ENCODE peak calls at places on chromosomes 7 and 10, in eight cellular contexts. N is stomach, S is uterus, Z is MG63, Y is A549, D is neural progenitor cell, I is thoracic aorta, G is hepatocyte. O is an unnamed sample.
A peak's percentile ranks its signal among the peaks of the same experiment; 100 is the strongest.

GRCh38 chr7:27921081-27921836 is 181.3 kb downstream of the TAX1BP1 start:
- DNase-seq in N (no peak), S (no peak), Z (peak; percentile 43), Y (peak; percentile 49), D (peak; percentile 80), I (no peak), G (peak; percentile 84), O (no peak)

GRCh38 chr10:76432274-76433012 is 1001.0 kb downstream of the LRMDA start:
- DNase-seq in N (no peak), S (peak; percentile 57), Z (peak; percentile 83), Y (no peak), D (no peak), I (peak; percentile 43), G (no peak), O (peak; percentile 83)

GRCh38 chr7:16609842-16610450 is 35.6 kb downstream of the ANKMY2 start:
- DNase-seq in N (no peak), S (no peak), Z (no peak), Y (no peak), D (no peak), I (no peak), G (peak; percentile 34), O (no peak)

GRCh38 chr10:96044686-96045085 is 1.3 kb downstream of the CCNJ start:
- DNase-seq in N (no peak), S (no peak), Z (no peak), Y (no peak), D (peak; percentile 31), I (no peak), G (peak; percentile 19), O (no peak)

GRCh38 chr7:140559410-140559809 is 80.1 kb upstream of the MKRN1 start:
- DNase-seq in N (no peak), S (no peak), Z (no peak), Y (no peak), D (no peak), I (no peak), G (no peak), O (no peak)

GRCh38 chr7:72391821-72392377 is 20.2 kb downstream of the CALN1 start:
- DNase-seq in N (no peak), S (no peak), Z (no peak), Y (no peak), D (no peak), I (no peak), G (no peak), O (no peak)

GRCh38 chr7:66779669-66780408 is 39.3 kb downstream of the RABGEF1 start:
- DNase-seq in N (no peak), S (no peak), Z (no peak), Y (no peak), D (no peak), I (no peak), G (no peak), O (no peak)

GRCh38 chr10:31129261-31129660 is 97.6 kb upstream of the ZNF438 start:
- DNase-seq in N (no peak), S (peak; percentile 82), Z (peak; percentile 70), Y (no peak), D (peak; percentile 27), I (peak; percentile 34), G (peak; percentile 45), O (peak; percentile 72)

GRCh38 chr7:149723795-149724495 is 49.4 kb downstream of the ZNF467 start:
- DNase-seq in N (no peak), S (no peak), Z (no peak), Y (no peak), D (no peak), I (no peak), G (no peak), O (no peak)

GRCh38 chr7:128874140-128875031 is 11.7 kb downstream of the ATP6V1F start:
- DNase-seq in N (no peak), S (no peak), Z (no peak), Y (no peak), D (no peak), I (no peak), G (peak; percentile 52), O (no peak)

GRCh38 chr7:70788276-70788675 is 343.7 kb upstream of the GALNT17 start:
- DNase-seq in N (no peak), S (no peak), Z (no peak), Y (no peak), D (no peak), I (no peak), G (no peak), O (no peak)

GRCh38 chr10:48448796-48449195 is 142.3 kb downstream of the MAPK8 start:
- DNase-seq in N (no peak), S (no peak), Z (peak; percentile 73), Y (no peak), D (no peak), I (no peak), G (peak; percentile 18), O (no peak)

GRCh38 chr7:74343281-74344127 is 54.3 kb downstream of the CLIP2 start:
- DNase-seq in N (no peak), S (no peak), Z (peak; percentile 65), Y (peak; percentile 91), D (no peak), I (no peak), G (no peak), O (no peak)

GRCh38 chr10:79284158-79284871 is 63.0 kb upstream of the PPIF start:
- DNase-seq in N (no peak), S (no peak), Z (no peak), Y (no peak), D (no peak), I (no peak), G (no peak), O (no peak)

GRCh38 chr10:79280956-79281355 is 66.3 kb upstream of the PPIF start:
- DNase-seq in N (no peak), S (no peak), Z (no peak), Y (no peak), D (no peak), I (no peak), G (no peak), O (no peak)

GRCh38 chr10:79286318-79286951 is 60.8 kb upstream of the PPIF start:
- DNase-seq in N (peak; percentile 79), S (no peak), Z (no peak), Y (no peak), D (no peak), I (no peak), G (no peak), O (peak; percentile 71)

GRCh38 chr10:79285315-79286185 is 61.7 kb upstream of the PPIF start:
- DNase-seq in N (no peak), S (no peak), Z (no peak), Y (no peak), D (no peak), I (no peak), G (no peak), O (no peak)

DNA sequence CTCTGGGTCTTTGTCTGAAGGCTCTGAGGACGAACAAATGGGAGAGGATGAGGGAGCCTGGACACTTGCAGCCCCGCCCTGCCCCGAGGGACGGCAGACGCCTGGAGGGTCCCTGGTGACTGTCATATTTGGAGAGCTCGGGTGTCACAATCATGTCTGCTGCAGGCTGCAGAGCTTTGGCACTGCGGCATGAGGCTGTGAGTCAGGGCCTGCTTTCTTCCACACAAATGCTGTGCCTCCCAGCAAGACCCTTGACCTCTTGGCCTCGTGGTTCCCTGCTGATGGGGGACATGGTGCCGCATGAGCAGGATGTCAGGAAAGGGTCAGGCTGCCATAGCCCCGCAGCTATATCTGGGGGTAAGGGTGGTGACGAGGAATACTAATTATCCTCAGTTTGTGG is 64.9 kb upstream of the PPIF start:
- DNase-seq in N (no peak), S (no peak), Z (no peak), Y (no peak), D (no peak), I (no peak), G (no peak), O (no peak)
- H3K4me3 ChIP-seq in N (no peak overlapping the region), S (no peak overlapping the region), Z (no peak overlapping the region), Y (no peak overlapping the region), D (no peak overlapping the region), I (no peak overlapping the region), G (no peak overlapping the region), O (no peak overlapping the region)

GRCh38 chr10:133528296-133528844 is 1.2 kb downstream of the CYP2E1 start:
- DNase-seq in N (no peak), S (no peak), Z (no peak), Y (no peak), D (no peak), I (no peak), G (no peak), O (no peak)

GRCh38 chr10:133526957-133527588 is at the start of gene CYP2E1:
- DNase-seq in N (no peak), S (no peak), Z (no peak), Y (no peak), D (no peak), I (no peak), G (no peak), O (no peak)

GRCh38 chr10:133528845-133529575 is 1.8 kb downstream of the CYP2E1 start:
- DNase-seq in N (peak; percentile 38), S (no peak), Z (no peak), Y (no peak), D (no peak), I (no peak), G (no peak), O (no peak)

GRCh38 chr10:133529576-133529946 is 2.4 kb downstream of the CYP2E1 start:
- DNase-seq in N (no peak), S (no peak), Z (no peak), Y (no peak), D (no peak), I (no peak), G (no peak), O (no peak)

DNA sequence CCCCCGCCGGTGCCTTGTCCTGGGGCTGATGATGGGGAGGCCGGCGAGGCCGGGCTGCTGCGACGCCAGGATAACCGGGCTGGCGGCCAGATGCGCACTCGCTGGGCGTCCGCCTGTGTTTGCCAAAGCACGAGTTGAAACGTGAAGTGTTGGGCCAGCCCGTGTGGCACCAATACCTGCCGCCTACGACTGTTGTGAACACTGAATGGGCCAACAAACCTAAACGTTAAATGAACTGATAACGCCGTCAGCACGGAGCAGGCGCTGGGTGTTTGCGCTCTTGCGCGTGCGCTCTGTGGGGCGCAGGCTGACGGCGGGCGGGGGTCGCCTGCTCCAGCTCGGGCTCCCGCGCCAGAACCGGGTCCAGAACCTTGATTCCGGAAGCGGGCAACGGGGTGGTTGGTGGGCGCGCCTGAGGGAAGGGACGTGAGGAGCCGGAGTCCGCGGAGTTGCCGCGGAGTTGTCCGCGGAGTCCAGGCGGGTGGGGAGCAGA is 662 bp downstream of the CYP2E1 start:
- DNase-seq in N (peak; percentile 68), S (no peak), Z (no peak), Y (no peak), D (no peak), I (no peak), G (no peak), O (no peak)
- H3K4me3 ChIP-seq in N (peak overlapping the region; percentile 35), S (no peak overlapping the region), Z (no peak overlapping the region), Y (no peak overlapping the region), D (no peak overlapping the region), I (peak overlapping the region; percentile 62), G (no peak overlapping the region), O (peak overlapping the region; percentile 41)

GRCh38 chr7:89839329-89839728 is 314.9 kb upstream of the STEAP1 start:
- DNase-seq in N (no peak), S (no peak), Z (no peak), Y (no peak), D (no peak), I (no peak), G (no peak), O (no peak)
- H3K4me3 ChIP-seq in N (no peak overlapping the region), S (no peak overlapping the region), Z (no peak overlapping the region), Y (no peak overlapping the region), D (no peak overlapping the region), I (no peak overlapping the region), G (no peak overlapping the region), O (no peak overlapping the region)

DNA sequence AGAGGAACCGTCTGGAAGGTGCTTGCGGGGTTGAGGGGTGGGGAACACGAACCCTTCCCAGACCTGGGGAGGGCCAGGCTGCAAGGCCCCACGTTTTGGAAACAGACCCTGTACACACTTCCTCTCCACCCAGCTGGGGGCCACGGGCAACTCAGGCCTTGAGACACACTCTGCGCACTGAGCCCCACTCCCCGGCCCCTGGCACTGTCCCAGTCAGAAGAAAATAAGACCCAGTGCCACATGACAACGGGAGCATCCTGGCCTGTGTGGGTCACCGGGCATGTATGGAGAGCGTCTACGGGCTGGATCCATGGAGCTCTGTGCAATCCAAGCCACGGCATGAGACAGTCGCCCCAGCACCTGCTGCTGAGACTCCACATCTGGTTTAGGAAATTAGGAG is 63.7 kb downstream of the CARD11 start:
- DNase-seq in N (no peak), S (no peak), Z (no peak), Y (no peak), D (no peak), I (no peak), G (no peak), O (no peak)
- H3K4me3 ChIP-seq in N (no peak overlapping the region), S (no peak overlapping the region), Z (no peak overlapping the region), Y (no peak overlapping the region), D (no peak overlapping the region), I (peak overlapping the region; percentile 46), G (no peak overlapping the region), O (no peak overlapping the region)

O was measured in right atrium auricular region.